ENCODE peak calls at places on chromosomes 12 and 14, in six cellular contexts. I is AG08395; Q is GM03348; G is stimulated activated CD8-positive, alpha-beta memory T cell treated with anti-CD3 and anti-CD28 coated beads, Interleukin-2, amount 100 ng/mL, for 1 hour; O is substantia nigra; D is central memory CD4-positive, alpha-beta T cell. F is an unnamed sample.

GRCh38 chr14:20657216-20658211 is 16.0 kb upstream of the OR6S1 start:
- DNase-seq in I (peak), Q (no peak), G (no peak), O (no peak), D (no peak), F (peak)

GRCh38 chr14:104425171-104425681 is 154.3 kb upstream of the C14orf180 start:
- DNase-seq in I (no peak), Q (peak), G (no peak), O (no peak), D (no peak), F (no peak)

GRCh38 chr14:30283822-30284446 is 275.0 kb upstream of the G2E3 start:
- DNase-seq in I (peak), Q (peak), G (no peak), O (no peak), D (no peak), F (peak)

GRCh38 chr14:22699801-22700564 is 55.8 kb upstream of the OR6J1 start:
- DNase-seq in I (no peak), Q (no peak), G (no peak), O (no peak), D (no peak), F (peak)

GRCh38 chr14:60266021-60266937 is 17.3 kb downstream of the PPM1A start:
- DNase-seq in I (peak), Q (no peak), G (no peak), O (no peak), D (peak), F (peak)

GRCh38 chr14:105485720-105486332 is 860 bp upstream of the CRIP1 start:
- DNase-seq in I (no peak), Q (no peak), G (peak), O (no peak), D (peak), F (peak)

GRCh38 chr14:51852541-51852940 is 7.9 kb upstream of the GNG2 start:
- DNase-seq in I (no peak), Q (peak), G (no peak), O (no peak), D (no peak), F (no peak)

GRCh38 chr12:15625075-15625474 is 164.1 kb downstream of the EPS8 start:
- DNase-seq in I (no peak), Q (no peak), G (no peak), O (no peak), D (no peak), F (no peak)

F was measured in SK-MEL-5.